ENCODE peak calls at places on chromosomes 5 and 9, in eight cellular contexts. W is breast epithelium; V is caudate nucleus; T is GM04503; R is cardiac fibroblast; Q is cerebellar cortex; J is stimulated activated CD8-positive, alpha-beta memory T cell treated with anti-CD3 and anti-CD28 coated beads, Interleukin-4, amount 100 ng/mL, for 1 hour; G is stimulated activated CD4-positive, alpha-beta T cell treated with anti-CD3 and anti-CD28 coated beads, Interleukin-1b, Interleukin-23, amount 100 ng/mL, for 1 hour. O is an unnamed sample.

GRCh38 chr5:107806271-107806670 is 135.5 kb upstream of the EFNA5 start:
- DNase-seq in W (no peak), V (no peak), T (no peak), R (no peak), Q (no peak), J (no peak), G (no peak), O (no peak)

GRCh38 chr5:117302473-117302872 is 727.9 kb upstream of the SEMA6A start:
- DNase-seq in W (no peak), V (no peak), T (no peak), R (no peak), Q (no peak), J (no peak), G (no peak), O (no peak)

GRCh38 chr5:9249231-9249630 is 296.6 kb downstream of the SEMA5A start:
- DNase-seq in W (no peak), V (no peak), T (no peak), R (no peak), Q (no peak), J (no peak), G (no peak), O (no peak)

GRCh38 chr5:53430618-53431252 is 49.7 kb upstream of the FST start:
- DNase-seq in W (no peak), V (no peak), T (no peak), R (peak; percentile 83), Q (no peak), J (no peak), G (no peak), O (no peak)

GRCh38 chr5:143355710-143356109 is 47.8 kb downstream of the NR3C1 start:
- DNase-seq in W (peak; percentile 56), V (no peak), T (peak; percentile 61), R (peak; percentile 96), Q (peak; percentile 86), J (peak; percentile 38), G (peak; percentile 27), O (peak; percentile 97)

GRCh38 chr9:100437860-100438805 is 11.2 kb downstream of the MSANTD3 start:
- DNase-seq in W (peak; percentile 39), V (peak; percentile 37), T (peak; percentile 21), R (peak; percentile 84), Q (peak; percentile 72), J (peak; percentile 54), G (peak; percentile 47), O (peak; percentile 58)

GRCh38 chr5:142637871-142638270 is 48.0 kb downstream of the FGF1 start:
- DNase-seq in W (no peak), V (no peak), T (no peak), R (no peak), Q (peak; percentile 26), J (no peak), G (no peak), O (no peak)

GRCh38 chr5:3307982-3308621 is 287.5 kb upstream of the IRX1 start:
- DNase-seq in W (no peak), V (no peak), T (no peak), R (no peak), Q (no peak), J (no peak), G (no peak), O (no peak)

GRCh38 chr9:134486127-134486995 is 155.2 kb upstream of the COL5A1 start:
- DNase-seq in W (no peak), V (no peak), T (no peak), R (no peak), Q (no peak), J (no peak), G (no peak), O (no peak)

GRCh38 chr5:2310946-2311345 is 428.2 kb upstream of the IRX4 start:
- DNase-seq in W (no peak), V (no peak), T (no peak), R (no peak), Q (no peak), J (no peak), G (no peak), O (no peak)

GRCh38 chr9:91824591-91825339 is 125.3 kb downstream of the ROR2 start:
- DNase-seq in W (no peak), V (no peak), T (no peak), R (peak; percentile 85), Q (no peak), J (no peak), G (no peak), O (no peak)

GRCh38 chr5:177357459-177358332 is at the start of gene RGS14:
- DNase-seq in W (no peak), V (no peak), T (no peak), R (peak; percentile 53), Q (no peak), J (peak; percentile 30), G (no peak), O (peak; percentile 39)

GRCh38 chr9:110303136-110303535 is 34.5 kb downstream of the TXNDC8 start:
- DNase-seq in W (no peak), V (no peak), T (peak; percentile 40), R (peak; percentile 69), Q (no peak), J (no peak), G (no peak), O (peak; percentile 20)

GRCh38 chr5:53073349-53073748 is 36.2 kb downstream of the MOCS2 start:
- DNase-seq in W (no peak), V (no peak), T (no peak), R (peak; percentile 21), Q (no peak), J (no peak), G (no peak), O (no peak)

GRCh38 chr9:129583308-129584038 is 37.4 kb downstream of the C9orf50 start:
- DNase-seq in W (no peak), V (no peak), T (no peak), R (peak; percentile 70), Q (no peak), J (no peak), G (no peak), O (no peak)

GRCh38 chr5:178093129-178093528 is 20.2 kb upstream of the N4BP3 start:
- DNase-seq in W (no peak), V (no peak), T (no peak), R (no peak), Q (no peak), J (no peak), G (no peak), O (no peak)

GRCh38 chr5:143108498-143109128 is 294.9 kb downstream of the NR3C1 start:
- DNase-seq in W (no peak), V (no peak), T (no peak), R (no peak), Q (no peak), J (no peak), G (no peak), O (no peak)

GRCh38 chr9:134971196-134971595 is 53.5 kb upstream of the FCN1 start:
- DNase-seq in W (no peak), V (no peak), T (no peak), R (no peak), Q (no peak), J (no peak), G (no peak), O (no peak)

GRCh38 chr5:429453-430188 is 13.4 kb upstream of the EXOC3 start:
- DNase-seq in W (no peak), V (no peak), T (peak; percentile 65), R (peak; percentile 54), Q (no peak), J (no peak), G (no peak), O (no peak)

GRCh38 chr9:120513825-120514598 is 66.0 kb downstream of the CDK5RAP2 start:
- DNase-seq in W (no peak), V (no peak), T (no peak), R (no peak), Q (no peak), J (no peak), G (no peak), O (no peak)

GRCh38 chr9:77158772-77159513 is 18.4 kb upstream of the VPS13A start:
- DNase-seq in W (no peak), V (no peak), T (no peak), R (peak; percentile 57), Q (no peak), J (no peak), G (no peak), O (no peak)

GRCh38 chr9:128201441-128202369 is 1.5 kb upstream of the DNM1 start:
- DNase-seq in W (no peak), V (no peak), T (no peak), R (no peak), Q (no peak), J (no peak), G (no peak), O (no peak)

GRCh38 chr9:132600326-132600984 is 18.0 kb downstream of the BARHL1 start:
- DNase-seq in W (no peak), V (no peak), T (no peak), R (no peak), Q (no peak), J (no peak), G (no peak), O (no peak)

GRCh38 chr5:10974850-10975249 is 213.8 kb upstream of the DAP start:
- DNase-seq in W (no peak), V (no peak), T (no peak), R (no peak), Q (no peak), J (no peak), G (no peak), O (no peak)

GRCh38 chr9:104091028-104091590 is 3.0 kb upstream of the SMC2 start:
- DNase-seq in W (no peak), V (no peak), T (no peak), R (no peak), Q (no peak), J (no peak), G (no peak), O (no peak)

GRCh38 chr5:180136661-180137381 is 65.3 kb upstream of the RNF130 start:
- DNase-seq in W (no peak), V (no peak), T (no peak), R (no peak), Q (no peak), J (no peak), G (no peak), O (no peak)

GRCh38 chr5:6365142-6365976 is 13.0 kb downstream of the MED10 start:
- DNase-seq in W (no peak), V (no peak), T (peak; percentile 10), R (peak; percentile 19), Q (no peak), J (no peak), G (no peak), O (no peak)

GRCh38 chr5:180468732-180469585 is 25.2 kb upstream of the CNOT6 start:
- DNase-seq in W (no peak), V (no peak), T (no peak), R (no peak), Q (no peak), J (no peak), G (no peak), O (no peak)

GRCh38 chr5:84378420-84378819 is 6.3 kb downstream of the EDIL3 start:
- DNase-seq in W (no peak), V (no peak), T (no peak), R (peak; percentile 64), Q (no peak), J (no peak), G (no peak), O (no peak)

GRCh38 chr5:96079075-96079474 is 117.4 kb upstream of the ELL2 start:
- DNase-seq in W (no peak), V (no peak), T (peak; percentile 79), R (peak; percentile 80), Q (no peak), J (no peak), G (no peak), O (no peak)

GRCh38 chr5:37814699-37815098 is 25.1 kb downstream of the GDNF start:
- DNase-seq in W (no peak), V (no peak), T (no peak), R (no peak), Q (no peak), J (no peak), G (no peak), O (peak; percentile 42)

GRCh38 chr5:175216991-175217390 is 227.0 kb downstream of the DRD1 start:
- DNase-seq in W (peak; percentile 22), V (no peak), T (peak; percentile 61), R (no peak), Q (no peak), J (no peak), G (no peak), O (no peak)

GRCh38 chr9:91495450-91495849 is 71.8 kb upstream of the NFIL3 start:
- DNase-seq in W (no peak), V (no peak), T (peak; percentile 89), R (peak; percentile 90), Q (no peak), J (no peak), G (no peak), O (no peak)

GRCh38 chr5:74013222-74013621 is 387.2 kb downstream of the ARHGEF28 start:
- DNase-seq in W (no peak), V (no peak), T (no peak), R (no peak), Q (no peak), J (no peak), G (no peak), O (no peak)